ENCODE peak calls at places on chromosome 4, in eight cellular contexts. S is astrocyte of the spinal cord; E is GM12892; L is AG04450; C is NCI-H524 treated with DMSO at 0.1 percent for 48 hours; Y is WTC11; K is activated naive CD4-positive, alpha-beta T cell; M is ovary. X is an unnamed sample.

GRCh38 chr4:149604827-149605226 is 210.8 kb downstream of the IQCM start:
- DNase-seq in C (no peak), L (no peak), Y (no peak), S (no peak), E (no peak), M (no peak), K (no peak), X (no peak)

GRCh38 chr4:55730143-55730931 is 89.3 kb upstream of the EXOC1L start:
- DNase-seq in L (no peak), M (no peak), E (no peak), C (no peak), S (no peak), Y (no peak), K (no peak), X (no peak)

GRCh38 chr4:152106113-152106763 is 345.4 kb upstream of the GATB start:
- DNase-seq in C (no peak), S (peak; percentile 96), L (peak; percentile 89), Y (no peak), E (no peak), K (no peak), M (peak; percentile 30), X (peak; percentile 97)

GRCh38 chr4:38128478-38129451 is 168.6 kb downstream of the PTTG2 start:
- DNase-seq in Y (peak; percentile 34), E (no peak), M (no peak), C (no peak), L (no peak), K (peak; percentile 16), S (peak; percentile 79), X (peak; percentile 89)

GRCh38 chr4:170089274-170089742 is 448 bp downstream of the AADAT start:
- DNase-seq in M (no peak), K (no peak), Y (peak; percentile 33), C (peak; percentile 2), L (no peak), S (peak; percentile 57), E (no peak), X (peak; percentile 47)

GRCh38 chr4:33160126-33160525 is 2440.0 kb downstream of the PCDH7 start:
- DNase-seq in M (no peak), C (no peak), L (no peak), E (no peak), K (no peak), S (no peak), Y (peak; percentile 11), X (peak; percentile 27)

GRCh38 chr4:102843273-102843672 is 15.9 kb upstream of the UBE2D3 start:
- DNase-seq in L (no peak), E (no peak), K (no peak), Y (no peak), C (no peak), S (no peak), M (no peak), X (no peak)

GRCh38 chr4:99356992-99357391 is 4.4 kb upstream of the ADH1C start:
- DNase-seq in E (no peak), S (no peak), C (no peak), K (no peak), M (no peak), L (no peak), Y (no peak), X (no peak)

GRCh38 chr4:88240297-88240714 is 44.1 kb downstream of the PPM1K start:
- DNase-seq in E (no peak), M (no peak), C (no peak), Y (no peak), K (no peak), S (no peak), L (no peak), X (no peak)

GRCh38 chr4:55386840-55387239 is 8.9 kb upstream of the TMEM165 start:
- DNase-seq in Y (no peak), E (no peak), K (no peak), M (no peak), L (no peak), C (no peak), S (no peak), X (no peak)

X was measured in LHCN-M2.